ENCODE peak calls at places on chromosomes 3 and 15, in nine cellular contexts. H is fibroblast of pulmonary artery; O is astrocyte of the spinal cord; D is T-helper 17 cell; M is AG08395; V is small intestine; C is activated naive CD8-positive, alpha-beta T cell treated with anti-CD3 and anti-CD28 coated beads, Interleukin-2, amount 50 U/mL, for 24 hours; B is lower leg skin; R is AG04450. G is an unnamed sample.

GRCh38 chr3:15260531-15260930 is 54.5 kb downstream of the CAPN7 start:
- DNase-seq in D (no peak), V (no peak), B (no peak), R (no peak), M (no peak), C (no peak), O (no peak), H (no peak), G (no peak)

GRCh38 chr3:51389423-51390183 is 1.5 kb upstream of the RBM15B start:
- DNase-seq in O (peak; percentile 47), R (no peak), H (peak; percentile 62), B (peak; percentile 37), D (peak; percentile 38), C (peak; percentile 57), M (peak; percentile 50), V (peak; percentile 51), G (no peak)

GRCh38 chr3:41434781-41435180 is 235.5 kb downstream of the CTNNB1 start:
- DNase-seq in R (no peak), D (no peak), V (no peak), O (peak; percentile 3), C (no peak), B (no peak), H (no peak), M (peak; percentile 21), G (no peak)

GRCh38 chr3:155244206-155244605 is 49.3 kb downstream of the STRIT1 start:
- DNase-seq in B (no peak), D (no peak), H (peak; percentile 50), C (no peak), M (no peak), R (no peak), V (no peak), O (no peak), G (no peak)

GRCh38 chr3:155370764-155371503 is 77.5 kb upstream of the STRIT1 start:
- DNase-seq in R (no peak), B (no peak), H (no peak), D (no peak), M (no peak), V (no peak), C (no peak), O (no peak), G (no peak)

GRCh38 chr3:196055683-196056270 is 26.1 kb downstream of the TFRC start:
- DNase-seq in R (no peak), V (peak; percentile 39), D (no peak), B (no peak), M (no peak), H (peak; percentile 13), C (no peak), O (no peak), G (no peak)

GRCh38 chr15:62472616-62473299 is 307.7 kb upstream of the C2CD4B start:
- DNase-seq in B (peak; percentile 35), O (no peak), V (peak; percentile 68), C (no peak), D (no peak), H (no peak), M (peak; percentile 22), R (no peak), G (no peak)

GRCh38 chr15:79311901-79312553 is 1.1 kb downstream of the TMED3 start:
- DNase-seq in D (no peak), B (no peak), R (no peak), V (no peak), C (no peak), M (no peak), O (no peak), H (no peak), G (no peak)

GRCh38 chr3:97952280-97952679 is 20.0 kb downstream of the RIOX2 start:
- DNase-seq in O (no peak), V (no peak), D (no peak), H (peak; percentile 86), R (peak; percentile 10), B (peak; percentile 32), M (peak; percentile 53), C (no peak), G (no peak)

G was measured in memory B cell.